ENCODE peak calls at places on chromosome 2, in four cellular contexts. One of them, this sample, is unnamed.

GRCh38 chr2:235566931-235567495 is 73.2 kb downstream of the AGAP1 start:
- DNase-seq in H1: no peak
- DNase-seq in HepG2: no peak
- DNase-seq in WTC11: no peak
- DNase-seq in this sample: no peak

GRCh38 chr2:205740381-205740780 is 58.1 kb downstream of the NRP2 start:
- DNase-seq in WTC11: no peak
- DNase-seq in H1: no peak
- DNase-seq in HepG2: no peak
- DNase-seq in this sample: no peak

GRCh38 chr2:85780316-85781092 is 26.7 kb downstream of the ATOH8 start:
- DNase-seq in HepG2: no peak
- DNase-seq in WTC11: no peak
- DNase-seq in H1: no peak
- DNase-seq in this sample: no peak

GRCh38 chr2:98869272-98869641 is 66.8 kb downstream of the CRACDL start:
- DNase-seq in WTC11: peak; percentile 23
- DNase-seq in H1: no peak
- DNase-seq in HepG2: peak; percentile 20
- DNase-seq in this sample: no peak

GRCh38 chr2:50720695-50721314 is 311.1 kb downstream of the NRXN1 start:
- DNase-seq in HepG2: no peak
- DNase-seq in WTC11: no peak
- DNase-seq in H1: no peak
- DNase-seq in this sample: no peak

GRCh38 chr2:3101016-3101703 is 276.5 kb downstream of the EIPR1 start:
- DNase-seq in H1: no peak
- DNase-seq in WTC11: no peak
- DNase-seq in HepG2: no peak
- DNase-seq in this sample: no peak

GRCh38 chr2:120660771-120661459 is 74.8 kb upstream of the GLI2 start:
- DNase-seq in H1: no peak
- DNase-seq in WTC11: no peak
- DNase-seq in HepG2: no peak
- DNase-seq in this sample: no peak

GRCh38 chr2:19569300-19569791 is 210.9 kb upstream of the OSR1 start:
- DNase-seq in HepG2: peak; percentile 29
- DNase-seq in H1: no peak
- DNase-seq in WTC11: no peak
- DNase-seq in this sample: no peak

GRCh38 chr2:168152902-168153301 is 94.5 kb downstream of the STK39 start:
- DNase-seq in H1: no peak
- DNase-seq in HepG2: peak; percentile 75
- DNase-seq in WTC11: no peak
- DNase-seq in this sample: no peak

GRCh38 chr2:6310186-6310909 is 555.4 kb downstream of the CMPK2 start:
- DNase-seq in H1: no peak
- DNase-seq in WTC11: no peak
- DNase-seq in HepG2: no peak
- DNase-seq in this sample: no peak

GRCh38 chr2:19806591-19806990 is 95.2 kb downstream of the TTC32 start:
- DNase-seq in WTC11: no peak
- DNase-seq in HepG2: no peak
- DNase-seq in H1: no peak
- DNase-seq in this sample: no peak

GRCh38 chr2:2916621-2917020 is 461.0 kb downstream of the EIPR1 start:
- DNase-seq in HepG2: no peak
- DNase-seq in H1: no peak
- DNase-seq in WTC11: no peak
- DNase-seq in this sample: no peak

GRCh38 chr2:46669016-46669415 is 189.7 kb downstream of the TMEM247 start:
- DNase-seq in WTC11: no peak
- DNase-seq in HepG2: no peak
- DNase-seq in H1: no peak
- DNase-seq in this sample: no peak

GRCh38 chr2:82230406-82230805 is 1925.9 kb upstream of the LRRTM1 start:
- DNase-seq in WTC11: no peak
- DNase-seq in HepG2: no peak
- DNase-seq in H1: no peak
- DNase-seq in this sample: no peak

GRCh38 chr2:219495531-219496122 is 3.1 kb upstream of the GMPPA start:
- DNase-seq in HepG2: peak; percentile 85
- DNase-seq in H1: peak; percentile 91
- DNase-seq in WTC11: peak; percentile 87
- DNase-seq in this sample: peak; percentile 59

GRCh38 chr2:73842739-73843019 is 13.9 kb downstream of the STAMBP start:
- DNase-seq in HepG2: peak; percentile 52
- DNase-seq in H1: no peak
- DNase-seq in WTC11: no peak
- DNase-seq in this sample: no peak

GRCh38 chr2:241463276-241464135 is 44.9 kb downstream of the STK25 start:
- DNase-seq in WTC11: no peak
- DNase-seq in HepG2: no peak
- DNase-seq in H1: no peak
- DNase-seq in this sample: no peak

GRCh38 chr2:7930800-7931635 is 750.8 kb upstream of the ID2 start:
- DNase-seq in HepG2: no peak
- DNase-seq in WTC11: no peak
- DNase-seq in H1: no peak
- DNase-seq in this sample: no peak

GRCh38 chr2:85732467-85733120 is 21.2 kb upstream of the ATOH8 start:
- DNase-seq in HepG2: no peak
- DNase-seq in WTC11: no peak
- DNase-seq in H1: no peak
- DNase-seq in this sample: no peak

GRCh38 chr2:200702646-200703118 is 109.0 kb upstream of the BZW1 start:
- DNase-seq in H1: no peak
- DNase-seq in WTC11: no peak
- DNase-seq in HepG2: peak; percentile 80
- DNase-seq in this sample: no peak

GRCh38 chr2:189261431-189261841 is 81.9 kb upstream of the COL5A2 start:
- DNase-seq in WTC11: no peak
- DNase-seq in HepG2: no peak
- DNase-seq in H1: no peak
- DNase-seq in this sample: peak; percentile 95

GRCh38 chr2:233426619-233427342 is 72.5 kb downstream of the DGKD start:
- DNase-seq in WTC11: no peak
- DNase-seq in H1: peak; percentile 26
- DNase-seq in HepG2: peak; percentile 72
- DNase-seq in this sample: no peak

GRCh38 chr2:218882866-218883366 is 2.3 kb downstream of the WNT10A start:
- DNase-seq in H1: no peak
- DNase-seq in HepG2: no peak
- DNase-seq in WTC11: no peak
- DNase-seq in this sample: no peak

GRCh38 chr2:16851131-16851530 is 185.5 kb upstream of the CYRIA start:
- DNase-seq in H1: no peak
- DNase-seq in HepG2: no peak
- DNase-seq in WTC11: no peak
- DNase-seq in this sample: no peak

GRCh38 chr2:16860627-16861026 is 195.0 kb upstream of the CYRIA start:
- DNase-seq in H1: no peak
- DNase-seq in HepG2: no peak
- DNase-seq in WTC11: no peak
- DNase-seq in this sample: no peak

GRCh38 chr2:16852651-16853050 is 187.0 kb upstream of the CYRIA start:
- DNase-seq in HepG2: no peak
- DNase-seq in H1: no peak
- DNase-seq in WTC11: no peak
- DNase-seq in this sample: no peak

GRCh38 chr2:16853088-16853487 is 187.5 kb upstream of the CYRIA start:
- DNase-seq in H1: no peak
- DNase-seq in WTC11: no peak
- DNase-seq in HepG2: no peak
- DNase-seq in this sample: no peak

DNA sequence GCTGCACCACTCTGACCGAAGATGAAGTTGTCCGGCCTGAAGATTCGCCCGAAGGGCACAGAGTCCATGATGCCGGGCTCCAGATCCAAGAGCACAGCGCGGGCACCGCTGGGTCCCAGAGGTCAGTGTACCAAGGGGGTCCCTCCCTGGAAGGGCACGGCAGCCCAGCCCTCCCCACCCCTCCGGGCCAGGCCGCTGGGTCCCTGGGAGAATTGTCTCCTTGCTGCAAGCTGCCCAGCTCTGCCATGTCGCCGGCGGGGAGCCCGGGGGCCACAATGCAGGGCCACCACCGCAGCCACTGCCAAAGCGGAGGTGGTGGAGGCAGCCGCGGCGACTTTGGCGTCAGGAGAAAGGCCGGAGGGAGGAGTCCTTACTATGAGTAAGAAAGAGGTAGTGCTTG is 189.5 kb upstream of the CYRIA start:
- DNase-seq in H1: no peak
- DNase-seq in HepG2: no peak
- DNase-seq in WTC11: no peak
- DNase-seq in this sample: no peak
- TF ChIP-seq JUN in H1: no peak
- TF ChIP-seq JUN in HepG2: no peak
- TF ChIP-seq JUN in WTC11: no peak
- TF ChIP-seq JUN in this sample: no peak

GRCh38 chr2:75153221-75153620 is 46.1 kb downstream of the TACR1 start:
- DNase-seq in HepG2: peak; percentile 89
- DNase-seq in WTC11: no peak
- DNase-seq in H1: no peak
- DNase-seq in this sample: no peak

GRCh38 chr2:75157435-75157834 is 41.9 kb downstream of the TACR1 start:
- DNase-seq in H1: no peak
- DNase-seq in HepG2: no peak
- DNase-seq in WTC11: no peak
- DNase-seq in this sample: no peak

GRCh38 chr2:75155115-75155514 is 44.2 kb downstream of the TACR1 start:
- DNase-seq in HepG2: no peak
- DNase-seq in H1: no peak
- DNase-seq in WTC11: no peak
- DNase-seq in this sample: no peak
- TF ChIP-seq JUN in HepG2: no peak
- TF ChIP-seq JUN in H1: no peak
- TF ChIP-seq JUN in WTC11: no peak
- TF ChIP-seq JUN in this sample: no peak

GRCh38 chr2:61534926-61535325 is 3.2 kb downstream of the XPO1 start:
- DNase-seq in HepG2: no peak
- DNase-seq in H1: no peak
- DNase-seq in WTC11: no peak
- DNase-seq in this sample: peak; percentile 17

GRCh38 chr2:61535449-61535848 is 2.7 kb downstream of the XPO1 start:
- DNase-seq in HepG2: no peak
- DNase-seq in H1: no peak
- DNase-seq in WTC11: no peak
- DNase-seq in this sample: peak; percentile 41

GRCh38 chr2:61536723-61537581 is 1.2 kb downstream of the XPO1 start:
- DNase-seq in H1: peak; percentile 75
- DNase-seq in HepG2: peak; percentile 91
- DNase-seq in WTC11: peak; percentile 83
- DNase-seq in this sample: no peak

GRCh38 chr2:61537590-61538178 is 472 bp downstream of the XPO1 start:
- DNase-seq in WTC11: peak; percentile 23
- DNase-seq in H1: no peak
- DNase-seq in HepG2: no peak
- DNase-seq in this sample: peak; percentile 24

DNA sequence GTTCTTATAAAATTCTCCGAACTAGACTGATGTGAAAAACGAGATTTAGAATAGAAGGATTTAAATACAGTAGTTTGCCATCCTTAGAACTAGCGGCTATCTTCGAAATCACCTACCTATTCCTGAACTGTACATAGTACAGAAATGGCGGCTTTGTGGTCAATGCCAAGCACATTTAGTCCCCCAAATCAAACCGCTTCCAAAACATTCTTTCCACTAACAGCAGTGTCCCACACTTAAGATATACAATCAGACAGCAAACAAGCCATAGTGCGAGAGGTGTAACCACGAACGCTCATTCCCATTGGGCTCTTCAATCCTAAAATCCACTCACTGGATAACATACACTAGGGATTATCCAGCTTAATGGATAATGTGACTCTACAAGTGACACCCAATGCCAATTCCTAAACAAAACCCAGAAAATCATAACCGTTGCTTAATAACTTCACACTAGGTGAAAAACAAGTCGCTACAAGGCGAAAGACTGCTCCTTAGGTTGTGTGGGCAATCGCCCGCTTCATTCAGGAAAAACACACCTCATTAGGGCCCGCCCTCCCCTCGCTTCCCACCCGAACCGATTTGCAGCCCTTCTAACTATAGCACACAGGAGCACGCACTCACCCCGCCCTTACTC is 2.0 kb downstream of the XPO1 start:
- DNase-seq in HepG2: peak; percentile 20
- DNase-seq in WTC11: no peak
- DNase-seq in H1: no peak
- DNase-seq in this sample: peak; percentile 88
- TF ChIP-seq JUN in HepG2: peak; percentile 35
- TF ChIP-seq JUN in WTC11: no peak
- TF ChIP-seq JUN in H1: no peak
- TF ChIP-seq JUN in this sample: no peak

GRCh38 chr2:15547100-15547499 is 14.0 kb downstream of the NBAS start:
- DNase-seq in HepG2: no peak
- DNase-seq in H1: no peak
- DNase-seq in WTC11: no peak
- DNase-seq in this sample: no peak

GRCh38 chr2:15544227-15544626 is 16.9 kb downstream of the NBAS start:
- DNase-seq in WTC11: no peak
- DNase-seq in H1: no peak
- DNase-seq in HepG2: no peak
- DNase-seq in this sample: no peak

GRCh38 chr2:15548974-15549373 is 12.2 kb downstream of the NBAS start:
- DNase-seq in WTC11: no peak
- DNase-seq in H1: no peak
- DNase-seq in HepG2: no peak
- DNase-seq in this sample: no peak

GRCh38 chr2:15543541-15543940 is 17.6 kb downstream of the NBAS start:
- DNase-seq in H1: no peak
- DNase-seq in HepG2: no peak
- DNase-seq in WTC11: no peak
- DNase-seq in this sample: no peak

GRCh38 chr2:15546297-15547098 is 14.6 kb downstream of the NBAS start:
- DNase-seq in WTC11: peak; percentile 14
- DNase-seq in H1: peak; percentile 48
- DNase-seq in HepG2: no peak
- DNase-seq in this sample: no peak
- TF ChIP-seq JUN in WTC11: no peak
- TF ChIP-seq JUN in H1: no peak
- TF ChIP-seq JUN in HepG2: no peak
- TF ChIP-seq JUN in this sample: no peak

DNA sequence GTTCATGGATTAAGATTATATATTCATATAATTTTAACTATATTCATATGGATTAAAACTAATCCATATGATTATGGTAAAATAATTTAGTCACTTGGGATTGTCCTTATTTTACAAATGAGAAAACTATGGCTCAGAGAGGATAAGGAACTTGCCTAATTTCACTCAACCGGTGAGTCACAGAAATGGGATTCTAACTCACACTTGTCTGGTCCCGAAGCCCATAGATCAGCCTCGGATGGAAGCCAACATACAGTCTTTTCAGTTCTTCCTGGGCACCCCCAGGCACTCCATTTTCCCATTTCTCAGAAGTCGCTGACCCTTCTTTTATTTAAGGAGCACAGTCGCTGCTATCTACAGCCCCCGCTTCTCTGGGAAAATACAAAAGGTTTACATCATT is 36.8 kb downstream of the CYP1B1 start:
- DNase-seq in HepG2: no peak
- DNase-seq in WTC11: no peak
- DNase-seq in H1: no peak
- DNase-seq in this sample: no peak
- TF ChIP-seq JUN in HepG2: no peak
- TF ChIP-seq JUN in WTC11: no peak
- TF ChIP-seq JUN in H1: no peak
- TF ChIP-seq JUN in this sample: no peak

This sample was measured in endothelial cell of umbilical vein.